ENCODE peak calls at places on chromosomes 1 and 21, in nine cellular contexts. E is NCI-H510A treated with DMSO at 0.1 percent for 48 hours; M is kidney epithelial cell; I is CD4-positive, alpha-beta T cell; O is mesenchymal stem cell; A is thyroid gland; P is COR-L47; Q is HT1080; J is AG09309. V is an unnamed sample.

GRCh38 chr1:85019989-85020388 is 23.1 kb upstream of the MCOLN2 start:
- DNase-seq in E (no peak), M (no peak), I (no peak), O (no peak), A (no peak), P (no peak), Q (no peak), J (peak), V (no peak)

GRCh38 chr21:29346771-29347170 is 48.0 kb downstream of the BACH1 start:
- DNase-seq in E (no peak), M (no peak), I (no peak), O (no peak), A (no peak), P (no peak), Q (no peak), J (no peak), V (no peak)

GRCh38 chr1:26360051-26360806 is 6.3 kb upstream of the CRYBG2 start:
- DNase-seq in E (no peak), M (no peak), I (peak), O (no peak), A (no peak), P (no peak), Q (no peak), J (no peak), V (peak)

GRCh38 chr1:161216945-161217712 is 2.0 kb downstream of the FCER1G start:
- DNase-seq in E (no peak), M (peak), I (no peak), O (peak), A (no peak), P (no peak), Q (peak), J (peak), V (peak)

GRCh38 chr21:35593000-35593502 is 467.3 kb downstream of the SETD4 start:
- DNase-seq in E (no peak), M (no peak), I (no peak), O (peak), A (no peak), P (no peak), Q (peak), J (no peak), V (no peak)

GRCh38 chr1:212242288-212242984 is 42.8 kb upstream of the PPP2R5A start:
- DNase-seq in E (no peak), M (no peak), I (no peak), O (no peak), A (no peak), P (no peak), Q (no peak), J (no peak), V (no peak)

GRCh38 chr1:6385673-6386191 is 7.8 kb downstream of the ACOT7 start:
- DNase-seq in E (peak), M (peak), I (no peak), O (peak), A (peak), P (no peak), Q (peak), J (peak), V (no peak)

GRCh38 chr1:89843279-89844121 is 22.7 kb downstream of the LRRC8D start:
- DNase-seq in E (peak), M (no peak), I (peak), O (peak), A (peak), P (peak), Q (peak), J (no peak), V (peak)

GRCh38 chr1:200938955-200939354 is 44.3 kb downstream of the INAVA start:
- DNase-seq in E (no peak), M (no peak), I (no peak), O (no peak), A (no peak), P (no peak), Q (peak), J (no peak), V (peak)

GRCh38 chr21:16358021-16358420 is 628.2 kb downstream of the USP25 start:
- DNase-seq in E (no peak), M (no peak), I (no peak), O (no peak), A (no peak), P (no peak), Q (no peak), J (no peak), V (no peak)

GRCh38 chr1:168504064-168504837 is 39.5 kb downstream of the XCL2 start:
- DNase-seq in E (no peak), M (no peak), I (no peak), O (peak), A (no peak), P (no peak), Q (peak), J (peak), V (peak)

GRCh38 chr1:117092594-117092993 is 29.0 kb downstream of the TRIM45 start:
- DNase-seq in E (no peak), M (no peak), I (no peak), O (no peak), A (no peak), P (no peak), Q (peak), J (no peak), V (no peak)

GRCh38 chr1:206714331-206715058 is 29.8 kb downstream of the MAPKAPK2 start:
- DNase-seq in E (no peak), M (no peak), I (no peak), O (peak), A (peak), P (no peak), Q (no peak), J (peak), V (peak)

GRCh38 chr21:45976666-45977335 is 4.8 kb upstream of the COL6A1 start:
- DNase-seq in E (no peak), M (no peak), I (no peak), O (no peak), A (no peak), P (no peak), Q (no peak), J (no peak), V (peak)

GRCh38 chr1:184915463-184916080 is 58.7 kb downstream of the NIBAN1 start:
- DNase-seq in E (no peak), M (no peak), I (no peak), O (no peak), A (no peak), P (no peak), Q (no peak), J (no peak), V (no peak)

GRCh38 chr1:35032384-35032739 is 617 bp upstream of the ZMYM6 start:
- DNase-seq in E (no peak), M (no peak), I (no peak), O (no peak), A (no peak), P (no peak), Q (no peak), J (no peak), V (no peak)

GRCh38 chr1:246497331-246497915 is 9.7 kb downstream of the SMYD3 start:
- DNase-seq in E (peak), M (peak), I (no peak), O (peak), A (no peak), P (peak), Q (peak), J (peak), V (no peak)

GRCh38 chr1:93552751-93553455 is 105.0 kb downstream of the FNBP1L start:
- DNase-seq in E (peak), M (no peak), I (no peak), O (peak), A (no peak), P (no peak), Q (peak), J (no peak), V (no peak)

GRCh38 chr1:57017201-57017600 is 51.4 kb upstream of the C8B start:
- DNase-seq in E (no peak), M (no peak), I (no peak), O (no peak), A (no peak), P (peak), Q (peak), J (no peak), V (no peak)

GRCh38 chr1:101262601-101263348 is 26.0 kb downstream of the S1PR1 start:
- DNase-seq in E (no peak), M (no peak), I (no peak), O (peak), A (no peak), P (no peak), Q (no peak), J (no peak), V (no peak)

GRCh38 chr1:18920931-18921330 is 18.6 kb upstream of the ALDH4A1 start:
- DNase-seq in E (no peak), M (no peak), I (no peak), O (no peak), A (no peak), P (no peak), Q (no peak), J (no peak), V (no peak)

GRCh38 chr1:205669341-205670142 is 10.8 kb downstream of the SLC45A3 start:
- DNase-seq in E (no peak), M (no peak), I (no peak), O (peak), A (no peak), P (no peak), Q (peak), J (no peak), V (peak)

GRCh38 chr1:161092621-161093028 is 3.3 kb upstream of the NECTIN4 start:
- DNase-seq in E (no peak), M (no peak), I (peak), O (no peak), A (no peak), P (no peak), Q (peak), J (no peak), V (no peak)

GRCh38 chr1:231092380-231092779 is 52.3 kb upstream of the FAM89A start:
- DNase-seq in E (no peak), M (no peak), I (no peak), O (no peak), A (no peak), P (no peak), Q (no peak), J (no peak), V (no peak)

GRCh38 chr1:59671066-59671952 is 143.4 kb upstream of the HOOK1 start:
- DNase-seq in E (no peak), M (no peak), I (no peak), O (no peak), A (no peak), P (no peak), Q (no peak), J (no peak), V (no peak)

GRCh38 chr1:230008721-230009120 is 58.3 kb upstream of the GALNT2 start:
- DNase-seq in E (no peak), M (no peak), I (no peak), O (no peak), A (no peak), P (no peak), Q (no peak), J (no peak), V (no peak)

GRCh38 chr1:84889437-84889836 is 3.6 kb downstream of the LPAR3 start:
- DNase-seq in E (no peak), M (no peak), I (no peak), O (no peak), A (no peak), P (no peak), Q (no peak), J (no peak), V (no peak)

GRCh38 chr1:45518910-45519309 is 2.8 kb downstream of the PRDX1 start:
- DNase-seq in E (no peak), M (no peak), I (no peak), O (no peak), A (peak), P (no peak), Q (no peak), J (no peak), V (peak)

GRCh38 chr1:38047603-38048146 is 1.1 kb upstream of the POU3F1 start:
- DNase-seq in E (no peak), M (no peak), I (no peak), O (peak), A (no peak), P (no peak), Q (no peak), J (no peak), V (no peak)

GRCh38 chr21:36330904-36331303 is 10.9 kb downstream of the MORC3 start:
- DNase-seq in E (peak), M (no peak), I (peak), O (peak), A (peak), P (peak), Q (peak), J (no peak), V (peak)

GRCh38 chr1:42736152-42736551 is 3.9 kb downstream of the CLDN19 start:
- DNase-seq in E (no peak), M (no peak), I (no peak), O (peak), A (no peak), P (no peak), Q (peak), J (no peak), V (no peak)

GRCh38 chr1:85334962-85335361 is 58.5 kb upstream of the BCL10 start:
- DNase-seq in E (no peak), M (no peak), I (no peak), O (peak), A (no peak), P (no peak), Q (peak), J (no peak), V (no peak)

GRCh38 chr1:173475564-173476196 is 1.5 kb upstream of the PRDX6 start:
- DNase-seq in E (no peak), M (no peak), I (no peak), O (peak), A (no peak), P (peak), Q (peak), J (no peak), V (no peak)

GRCh38 chr1:205124726-205125125 is 2.9 kb upstream of the RBBP5 start:
- DNase-seq in E (no peak), M (no peak), I (no peak), O (no peak), A (no peak), P (no peak), Q (no peak), J (no peak), V (no peak)

GRCh38 chr21:28633803-28634572 is 358.7 kb downstream of the LTN1 start:
- DNase-seq in E (no peak), M (no peak), I (no peak), O (peak), A (no peak), P (no peak), Q (peak), J (peak), V (no peak)

GRCh38 chr21:26374817-26375216 is 198.3 kb downstream of the CYYR1 start:
- DNase-seq in E (no peak), M (no peak), I (no peak), O (peak), A (no peak), P (no peak), Q (no peak), J (no peak), V (no peak)

V was measured in body of pancreas.